ENCODE peak calls at places on chromosome 3, in four cellular contexts. K is GM04504; I is stimulated activated CD8-positive, alpha-beta memory T cell treated with anti-CD3 and anti-CD28 coated beads, Interleukin-4, amount 100 ng/mL, for 48 hours; M is T47D. L is an unnamed sample.

GRCh38 chr3:111070772-111071256 is 802 bp upstream of the NECTIN3 start:
- DNase-seq in M (no peak), I (no peak), K (no peak), L (no peak)

GRCh38 chr3:63970596-63971468 is 52.5 kb downstream of the PSMD6 start:
- DNase-seq in I (no peak), M (no peak), K (no peak), L (no peak)

GRCh38 chr3:126300761-126301481 is 56.3 kb downstream of the KLF15 start:
- DNase-seq in K (no peak), I (no peak), M (no peak), L (peak)

GRCh38 chr3:58160399-58160798 is 50.4 kb downstream of the DNASE1L3 start:
- DNase-seq in M (no peak), I (no peak), K (no peak), L (no peak)

GRCh38 chr3:156536524-156537316 is 18.2 kb downstream of the SSR3 start:
- DNase-seq in K (no peak), M (no peak), I (no peak), L (no peak)

GRCh38 chr3:154900777-154901176 is 179.3 kb upstream of the MME start:
- DNase-seq in I (no peak), K (no peak), M (no peak), L (no peak)

GRCh38 chr3:100781311-100781710 is 72.0 kb downstream of the TFG start:
- DNase-seq in K (no peak), M (no peak), I (no peak), L (no peak)

GRCh38 chr3:45313743-45314403 is 74.5 kb upstream of the LARS2 start:
- DNase-seq in I (no peak), M (no peak), K (no peak), L (no peak)

GRCh38 chr3:72382460-72382859 is 465.8 kb downstream of the SHQ1 start:
- DNase-seq in M (no peak), K (no peak), I (no peak), L (no peak)

GRCh38 chr3:53817809-53818208 is 28.4 kb downstream of the CHDH start:
- DNase-seq in M (no peak), I (no peak), K (no peak), L (no peak)

GRCh38 chr3:119469378-119470189 is 821 bp downstream of the POGLUT1 start:
- DNase-seq in I (no peak), M (no peak), K (no peak), L (peak)

GRCh38 chr3:171222995-171223394 is 196.5 kb upstream of the SLC2A2 start:
- DNase-seq in M (no peak), K (no peak), I (no peak), L (no peak)

GRCh38 chr3:139473155-139473771 is 3.1 kb downstream of the RBP2 start:
- DNase-seq in M (no peak), I (no peak), K (no peak), L (no peak)

GRCh38 chr3:1346386-1346785 is 253.6 kb downstream of the CNTN6 start:
- DNase-seq in I (no peak), M (no peak), K (no peak), L (no peak)

GRCh38 chr3:55897573-55898224 is 410.6 kb upstream of the WNT5A start:
- DNase-seq in I (no peak), K (no peak), M (no peak), L (peak)

GRCh38 chr3:166100710-166101109 is 263.5 kb upstream of the BCHE start:
- DNase-seq in K (no peak), I (no peak), M (no peak), L (no peak)

L was measured in LNCaP clone FGC.